ENCODE peak calls at places on chromosomes 5 and 9, in six cellular contexts. F, V, G, P, K and J are unnamed samples.

GRCh38 chr5:150295741-150296486 is 6.3 kb upstream of the CAMK2A start:
- DNase-seq in F (no peak), V (no peak), G (no peak), P (no peak), K (no peak), J (no peak)

GRCh38 chr5:20028506-20028905 is 40.5 kb upstream of the CDH18 start:
- DNase-seq in F (no peak), V (no peak), G (no peak), P (no peak), K (no peak), J (no peak)

GRCh38 chr9:130039504-130040147 is 3.4 kb downstream of the FNBP1 start:
- DNase-seq in F (no peak), V (no peak), G (no peak), P (no peak), K (no peak), J (no peak)

GRCh38 chr5:137146402-137146889 is 352.7 kb downstream of the SPOCK1 start:
- DNase-seq in F (peak), V (peak), G (peak), P (no peak), K (no peak), J (peak)

GRCh38 chr9:93523518-93524144 is 52.8 kb upstream of the PHF2 start:
- DNase-seq in F (no peak), V (no peak), G (no peak), P (no peak), K (no peak), J (no peak)

GRCh38 chr9:90991953-90992352 is 190.3 kb downstream of the SYK start:
- DNase-seq in F (no peak), V (no peak), G (peak), P (no peak), K (no peak), J (no peak)

GRCh38 chr5:149153751-149154610 is 12.7 kb downstream of the ABLIM3 start:
- DNase-seq in F (peak), V (no peak), G (peak), P (no peak), K (no peak), J (peak)

GRCh38 chr5:176187276-176188062 is 50.8 kb upstream of the SIMC1 start:
- DNase-seq in F (no peak), V (peak), G (no peak), P (no peak), K (no peak), J (no peak)

GRCh38 chr5:116475232-116475828 is 99.3 kb downstream of the SEMA6A start:
- DNase-seq in F (no peak), V (no peak), G (no peak), P (no peak), K (no peak), J (no peak)

GRCh38 chr5:107812570-107813141 is 141.9 kb upstream of the EFNA5 start:
- DNase-seq in F (peak), V (no peak), G (peak), P (no peak), K (no peak), J (peak)
- H3K9ac ChIP-seq in F (no peak), V (no peak), G (no peak), P (no peak), K (no peak), J (no peak)

GRCh38 chr5:76489877-76490688 is 87.0 kb downstream of the IQGAP2 start:
- DNase-seq in F (no peak), V (peak), G (no peak), P (no peak), K (no peak), J (no peak)
- H2AK5ac ChIP-seq in F (no peak), V (no peak), G (no peak), P (no peak), K (peak), J (no peak)

GRCh38 chr9:86942352-86943222 is 4.7 kb downstream of the GAS1 start:
- DNase-seq in F (no peak), V (peak), G (peak), P (no peak), K (no peak), J (no peak)
- H3K4me3 ChIP-seq in F (no peak), V (no peak), G (no peak), P (no peak), K (no peak), J (no peak)

GRCh38 chr9:89022071-89022721 is 30.9 kb downstream of the S1PR3 start:
- DNase-seq in F (peak), V (peak), G (peak), P (no peak), K (no peak), J (peak)
- H3K9ac ChIP-seq in F (no peak), V (no peak), G (peak), P (no peak), K (no peak), J (no peak)